ENCODE peak calls at places on chromosomes 12 and 14, in four cellular contexts. B, E, N and W are unnamed samples.

GRCh38 chr12:5433081-5433839 is 1.4 kb downstream of the NTF3 start:
- DNase-seq in B (no peak), E (no peak), N (peak), W (no peak)

GRCh38 chr12:66387067-66387466 is 84.8 kb downstream of the HELB start:
- DNase-seq in E (no peak), B (no peak), N (no peak), W (no peak)

GRCh38 chr12:109730306-109731145 is 16.9 kb downstream of the FAM222A start:
- DNase-seq in N (peak), E (no peak), B (no peak), W (no peak)

GRCh38 chr12:9064815-9065606 is 50.7 kb downstream of the A2M start:
- DNase-seq in E (no peak), B (peak), N (peak), W (no peak)

GRCh38 chr14:64763801-64764511 is 59.7 kb downstream of the PLEKHG3 start:
- DNase-seq in E (peak), N (peak), B (peak), W (no peak)

GRCh38 chr12:2555487-2556082 is 239.2 kb upstream of the FKBP4 start:
- DNase-seq in N (no peak), E (no peak), B (no peak), W (no peak)

GRCh38 chr12:123363385-123363742 is 1.3 kb downstream of the SBNO1 start:
- DNase-seq in B (no peak), N (no peak), E (no peak), W (no peak)

GRCh38 chr12:6927379-6927991 is at the start of gene ATN1:
- DNase-seq in E (no peak), B (peak), N (peak), W (no peak)

GRCh38 chr12:97944576-97944975 is 482.0 kb downstream of the RMST start:
- DNase-seq in B (no peak), E (no peak), N (no peak), W (no peak)

GRCh38 chr14:21098134-21098891 is at the start of gene ZNF219:
- DNase-seq in B (peak), E (peak), N (peak), W (no peak)

GRCh38 chr12:2689879-2690278 is 104.9 kb upstream of the FKBP4 start:
- DNase-seq in E (no peak), N (no peak), B (no peak), W (no peak)

GRCh38 chr14:74881425-74882102 is at the start of gene DLST:
- DNase-seq in B (peak), N (peak), E (peak), W (peak)

GRCh38 chr12:107399061-107399460 is 286.5 kb upstream of the PWP1 start:
- DNase-seq in E (no peak), N (no peak), B (no peak), W (no peak)

GRCh38 chr12:126936181-126936851 is 1330.7 kb upstream of the TMEM132C start:
- DNase-seq in E (no peak), B (no peak), N (peak), W (no peak)

DNA sequence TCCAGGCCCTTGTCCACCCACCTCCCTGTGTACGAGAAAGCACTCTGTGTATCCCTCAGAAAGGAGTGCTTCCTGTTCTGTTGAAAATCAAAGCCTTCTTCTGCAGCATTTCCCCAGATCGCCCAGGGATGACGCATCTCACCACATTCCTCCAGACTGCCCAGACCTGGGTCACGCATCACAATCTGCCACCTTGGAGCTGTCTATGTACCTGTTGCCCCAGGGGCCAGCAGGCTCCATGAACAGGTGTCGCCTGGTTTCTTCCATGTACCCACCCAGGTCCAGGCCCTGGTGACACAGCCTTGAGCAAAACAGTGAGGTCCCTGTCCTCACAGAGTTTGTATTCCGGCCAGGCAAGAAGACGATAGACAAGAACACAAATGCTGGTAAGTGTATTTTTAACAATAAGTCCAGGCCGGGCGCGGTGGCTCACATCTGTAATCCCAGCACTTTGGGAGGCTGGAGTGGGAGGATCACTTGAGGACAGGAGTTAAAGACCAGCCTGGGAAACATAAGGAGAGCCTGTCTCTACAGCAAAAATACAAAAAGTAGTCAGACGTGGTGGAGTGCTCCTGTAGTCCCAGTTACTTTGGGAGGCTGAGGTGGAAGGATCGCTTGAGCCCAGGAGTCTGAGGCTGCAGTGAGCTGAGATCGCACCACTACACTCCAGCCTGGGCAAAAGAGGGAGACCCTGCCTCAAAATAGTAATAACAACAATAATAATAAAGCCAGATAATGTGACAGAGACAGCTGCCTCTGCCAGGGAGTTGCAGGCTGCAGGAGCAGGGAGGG is 6.8 kb upstream of the PPP1R13B start:
- DNase-seq in N (no peak), B (no peak), E (no peak), W (no peak)
- H3K27ac ChIP-seq in N (no peak), B (no peak), E (no peak), W (no peak)

DNA sequence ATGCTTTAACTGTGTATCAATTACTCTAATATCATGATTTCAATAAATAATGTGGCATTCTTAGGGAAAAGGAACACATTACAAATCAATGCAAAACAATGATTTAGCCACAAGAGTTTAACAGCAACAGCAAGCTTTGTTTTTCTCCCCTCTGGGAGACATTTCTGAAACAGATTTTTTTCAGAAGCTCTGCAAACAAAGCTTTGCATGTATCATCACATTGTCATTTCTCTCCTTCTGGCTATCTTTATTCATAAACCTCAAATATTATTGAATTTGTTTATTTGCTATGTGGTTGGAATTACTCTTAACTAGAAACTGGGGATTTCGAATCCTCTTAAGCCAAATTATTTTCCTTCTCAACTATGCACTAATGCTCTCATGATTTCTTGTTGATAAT is 278.4 kb upstream of the ATXN7L3B start:
- DNase-seq in E (no peak), B (no peak), N (no peak), W (no peak)
- H3K27ac ChIP-seq in E (no peak), B (no peak), N (no peak), W (no peak)

DNA sequence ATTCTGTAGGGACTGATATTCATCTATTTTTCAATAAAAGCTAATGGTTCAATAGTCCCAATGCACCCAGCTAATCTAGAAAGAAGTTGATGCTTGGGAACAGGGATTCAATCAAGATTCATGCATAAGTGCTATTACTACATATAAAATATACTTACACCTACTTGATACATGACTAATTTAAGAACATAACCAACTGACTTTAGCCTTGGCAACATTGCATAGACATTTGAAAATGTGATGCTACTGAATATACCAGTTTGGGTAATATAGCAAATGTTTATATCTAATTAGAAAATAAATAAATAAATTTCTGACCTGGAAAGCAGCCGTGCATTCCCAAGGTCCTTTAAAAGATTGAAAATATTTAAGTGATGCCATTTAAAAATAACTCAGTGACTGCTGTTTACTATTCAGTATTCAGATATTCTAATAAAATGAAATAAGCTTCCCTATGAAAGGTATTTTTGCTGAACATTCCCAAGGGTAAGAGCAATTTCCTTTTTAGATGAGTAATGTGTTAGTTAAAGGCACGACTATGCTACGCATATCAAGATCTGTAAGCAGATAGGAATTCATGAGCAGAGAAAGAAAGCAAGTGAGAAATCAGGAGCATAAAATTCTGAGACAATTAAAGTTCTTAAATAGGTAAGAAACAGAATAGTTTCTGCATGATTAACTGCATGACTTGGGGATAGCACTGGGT is 160.6 kb upstream of the SYT1 start:
- DNase-seq in E (no peak), B (peak), N (no peak), W (no peak)
- H3K27ac ChIP-seq in E (no peak), B (peak), N (no peak), W (no peak)

GRCh38 chr14:98136019-98136418 is 1136.0 kb downstream of the BCL11B start:
- DNase-seq in N (no peak), E (no peak), B (no peak), W (peak)

GRCh38 chr14:98133806-98134205 is 1138.2 kb downstream of the BCL11B start:
- DNase-seq in E (no peak), N (no peak), B (no peak), W (no peak)

GRCh38 chr14:98138666-98139065 is 1133.3 kb downstream of the BCL11B start:
- DNase-seq in N (no peak), E (peak), B (no peak), W (peak)

GRCh38 chr14:98137626-98138025 is 1134.4 kb downstream of the BCL11B start:
- DNase-seq in N (no peak), E (no peak), B (no peak), W (no peak)

GRCh38 chr14:98136420-98136819 is 1135.6 kb downstream of the BCL11B start:
- DNase-seq in N (no peak), B (no peak), E (no peak), W (no peak)
- H3K27ac ChIP-seq in N (no peak), B (no peak), E (no peak), W (peak)

GRCh38 chr12:120324841-120325417 is 2.6 kb downstream of the PLA2G1B start:
- DNase-seq in N (no peak), B (no peak), E (no peak), W (no peak)

GRCh38 chr12:120323772-120324171 is 3.8 kb downstream of the PLA2G1B start:
- DNase-seq in E (no peak), N (no peak), B (no peak), W (no peak)

GRCh38 chr12:120328228-120328627 is 649 bp upstream of the PLA2G1B start:
- DNase-seq in E (no peak), B (no peak), N (no peak), W (no peak)

GRCh38 chr12:120331390-120331789 is 3.8 kb upstream of the PLA2G1B start:
- DNase-seq in B (no peak), E (no peak), N (no peak), W (no peak)

GRCh38 chr12:120327593-120327992 is at the start of gene PLA2G1B:
- DNase-seq in B (no peak), N (no peak), E (no peak), W (no peak)
- H3K27ac ChIP-seq in B (no peak), N (no peak), E (no peak), W (no peak)

DNA sequence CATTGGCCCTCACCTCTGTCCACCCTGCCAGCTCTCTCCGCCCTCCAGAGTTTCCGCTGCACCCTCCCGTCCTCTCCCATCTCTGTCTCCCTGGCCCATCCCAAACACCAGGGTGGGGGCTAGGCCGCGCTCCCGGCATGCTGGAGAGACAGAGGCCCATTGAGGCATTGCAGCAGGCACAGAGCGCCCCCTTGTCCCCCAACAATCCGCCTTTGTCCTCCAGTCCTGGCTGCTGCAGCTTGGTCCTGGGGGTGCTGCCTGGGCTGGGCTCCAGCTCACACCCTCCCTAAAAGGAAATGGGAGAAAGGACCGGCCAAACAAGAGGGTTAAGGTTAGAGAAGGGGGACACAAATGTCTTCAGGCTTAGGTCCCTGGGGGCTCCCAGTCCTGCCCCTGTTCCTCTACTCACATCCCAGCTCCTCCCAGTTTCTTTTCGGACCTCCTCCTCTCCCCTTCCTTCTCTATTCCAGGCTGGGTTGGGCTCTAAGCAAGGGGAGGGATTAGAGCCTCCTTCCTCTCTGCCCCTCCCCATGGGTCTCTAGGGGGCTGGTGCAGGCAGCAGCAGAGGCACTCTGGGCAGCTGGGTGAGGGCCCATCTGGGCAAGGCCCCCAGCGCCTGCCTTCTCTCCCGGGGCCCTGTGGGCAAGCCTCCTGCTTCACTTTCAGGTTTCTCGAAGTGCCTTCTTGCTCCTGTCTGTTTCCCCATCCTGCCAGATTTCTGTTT is at the start of gene CMTM5:
- DNase-seq in B (no peak), E (no peak), N (peak), W (no peak)
- H3K27ac ChIP-seq in B (no peak), E (no peak), N (no peak), W (no peak)

GRCh38 chr14:55129428-55130193 is 559 bp downstream of the LGALS3 start:
- DNase-seq in E (no peak), N (peak), B (peak), W (peak)

GRCh38 chr14:55130194-55130550 is 1.1 kb downstream of the LGALS3 start:
- DNase-seq in E (no peak), B (no peak), N (no peak), W (no peak)

GRCh38 chr14:55133416-55133815 is 4.4 kb downstream of the LGALS3 start:
- DNase-seq in N (no peak), E (no peak), B (peak), W (no peak)

GRCh38 chr14:55129086-55129427 is at the start of gene LGALS3:
- DNase-seq in E (no peak), N (peak), B (peak), W (peak)

GRCh38 chr14:55131782-55132181 is 2.7 kb downstream of the LGALS3 start:
- DNase-seq in N (no peak), E (no peak), B (no peak), W (no peak)
- H3K27ac ChIP-seq in N (peak), E (no peak), B (no peak), W (no peak)

GRCh38 chr12:4281173-4281654 is 7.7 kb downstream of the CCND2 start:
- DNase-seq in N (no peak), E (no peak), B (no peak), W (no peak)
- H3K27ac ChIP-seq in N (peak), E (no peak), B (no peak), W (peak)

GRCh38 chr12:45725631-45726593 is 3.6 kb upstream of the ARID2 start:
- DNase-seq in E (peak), N (no peak), B (peak), W (no peak)
- H3K27ac ChIP-seq in E (peak), N (peak), B (peak), W (peak)